ENCODE peak calls at places on chromosomes 4 and X, in eight cellular contexts. B is uterus, Q is body of pancreas, K is psoas muscle, L is fibroblast of pulmonary artery, S is AG10803, G is epithelial cell of proximal tubule, I is choroid plexus epithelial cell. V is an unnamed sample.

GRCh38 chr4:10102193-10102980 is 14.2 kb downstream of the WDR1 start:
- DNase-seq in L (no peak), G (no peak), S (no peak), I (peak), K (no peak), Q (no peak), B (no peak), V (peak)

GRCh38 chr4:148445071-148445902 is 3.1 kb upstream of the NR3C2 start:
- DNase-seq in I (no peak), K (peak), G (no peak), L (no peak), S (no peak), Q (peak), B (peak), V (peak)

GRCh38 chr4:7817877-7818675 is 121.6 kb downstream of the AFAP1 start:
- DNase-seq in S (no peak), G (no peak), Q (peak), K (no peak), B (no peak), L (peak), I (no peak), V (no peak)

GRCh38 chr4:16597829-16598228 is 300.6 kb downstream of the LDB2 start:
- DNase-seq in L (peak), B (no peak), G (no peak), Q (no peak), K (no peak), S (peak), I (peak), V (no peak)

GRCh38 chr4:35835893-35836292 is 408.4 kb downstream of the ARAP2 start:
- DNase-seq in K (no peak), I (no peak), B (no peak), Q (no peak), S (no peak), L (no peak), G (no peak), V (no peak)

GRCh38 chr4:6634746-6635145 is 5.7 kb upstream of the MRFAP1 start:
- DNase-seq in S (no peak), I (no peak), G (no peak), B (no peak), L (no peak), K (no peak), Q (no peak), V (no peak)

GRCh38 chr4:53196872-53197759 is 168.7 kb downstream of the SCFD2 start:
- DNase-seq in G (peak), S (peak), I (peak), K (no peak), L (peak), Q (no peak), B (no peak), V (no peak)

GRCh38 chrX:112687189-112687691 is 7.5 kb upstream of the LHFPL1 start:
- DNase-seq in L (peak), B (no peak), K (no peak), I (peak), G (no peak), Q (no peak), S (peak), V (no peak)

GRCh38 chr4:15805583-15806517 is 27.7 kb downstream of the CD38 start:
- DNase-seq in S (peak), L (peak), B (no peak), K (no peak), G (peak), I (peak), Q (peak), V (peak)

GRCh38 chrX:84362184-84362838 is 139.9 kb downstream of the HDX start:
- DNase-seq in L (peak), G (no peak), I (peak), S (peak), Q (no peak), K (no peak), B (no peak), V (no peak)

GRCh38 chrX:112677167-112677566 is 2.6 kb downstream of the LHFPL1 start:
- DNase-seq in L (peak), B (no peak), I (no peak), G (no peak), S (peak), K (no peak), Q (no peak), V (no peak)

GRCh38 chr4:109411964-109412363 is 21.7 kb upstream of the SEC24B start:
- DNase-seq in K (peak), S (no peak), G (no peak), B (no peak), I (peak), Q (peak), L (peak), V (no peak)

GRCh38 chr4:44791842-44792241 is 65.5 kb upstream of the GNPDA2 start:
- DNase-seq in S (no peak), G (no peak), K (no peak), B (no peak), I (no peak), Q (no peak), L (no peak), V (no peak)

GRCh38 chrX:8803326-8803725 is 2.1 kb upstream of the FAM9A start:
- DNase-seq in I (no peak), S (no peak), L (no peak), B (no peak), Q (no peak), K (no peak), G (no peak), V (no peak)

GRCh38 chr4:48297447-48297846 is 27.8 kb upstream of the TEC start:
- DNase-seq in G (no peak), S (no peak), Q (no peak), L (no peak), K (no peak), B (no peak), I (peak), V (no peak)

GRCh38 chr4:139691-140090 is 15.4 kb downstream of the ZNF718 start:
- DNase-seq in L (no peak), S (no peak), I (no peak), K (no peak), Q (no peak), B (no peak), G (no peak), V (no peak)
- TF ChIP-seq CTCF in L (no peak), S (no peak), I (no peak), K (no peak), Q (no peak), B (no peak), G (no peak), V (no peak)

DNA sequence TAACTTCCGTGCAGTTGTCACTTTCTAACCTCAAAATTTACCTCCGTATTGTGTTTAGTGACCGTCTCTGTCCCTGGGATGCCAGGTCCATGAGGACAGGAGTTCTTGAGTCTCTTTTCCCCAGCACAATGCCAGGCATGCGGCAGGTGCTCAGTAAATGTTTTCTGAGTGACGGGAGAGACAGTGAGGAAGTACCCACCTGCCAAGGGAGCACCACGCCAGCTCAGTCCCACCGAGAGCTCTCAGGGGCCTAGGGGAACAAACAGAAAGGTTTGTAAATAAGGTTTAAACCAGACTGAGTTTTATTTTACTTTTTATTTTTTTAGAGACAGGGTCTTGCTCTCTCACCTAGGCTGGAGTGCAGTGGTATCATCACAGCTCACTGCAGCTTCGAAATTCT is 81.5 kb upstream of the NKX1-1 start:
- DNase-seq in K (no peak), I (no peak), B (no peak), L (no peak), S (no peak), G (no peak), Q (no peak), V (no peak)
- H3K4me3 ChIP-seq in K (no peak), I (no peak), B (no peak), L (no peak), S (no peak), G (no peak), Q (no peak), V (no peak)

DNA sequence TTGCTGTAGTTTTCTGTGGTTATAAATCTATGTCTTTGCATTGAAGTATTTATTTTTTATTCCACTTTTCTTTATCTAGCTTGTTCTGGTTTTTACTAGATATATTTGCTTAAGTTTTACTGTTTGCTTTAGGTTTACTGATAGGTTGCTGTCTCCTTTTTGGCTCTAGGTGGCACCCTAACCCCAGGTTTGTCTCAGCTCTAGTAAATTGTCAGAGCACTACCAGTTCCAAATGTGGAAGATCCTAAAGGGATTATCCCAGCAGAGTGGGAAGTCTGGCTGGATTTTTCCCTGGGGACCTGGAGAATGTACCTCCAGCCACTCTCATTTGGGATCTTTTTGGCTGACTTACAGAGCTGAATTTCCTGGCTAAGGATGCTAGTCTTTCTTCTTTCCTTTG is 106.1 kb downstream of the PBDC1 start:
- DNase-seq in K (no peak), L (peak), Q (peak), G (peak), I (peak), S (peak), B (no peak), V (peak)
- TF ChIP-seq CTCF in K (peak), L (peak), Q (peak), G (peak), I (peak), S (peak), B (peak), V (peak)

GRCh38 chr4:154741131-154741530 is 2.7 kb upstream of the LRAT start:
- DNase-seq in K (no peak), Q (no peak), S (no peak), G (no peak), B (no peak), L (no peak), I (no peak), V (no peak)

GRCh38 chr4:154740462-154740861 is 3.3 kb upstream of the LRAT start:
- DNase-seq in S (no peak), Q (no peak), I (no peak), G (no peak), B (no peak), L (no peak), K (no peak), V (no peak)

GRCh38 chr4:154743683-154744340 is at the start of gene LRAT:
- DNase-seq in K (peak), B (no peak), G (no peak), L (no peak), S (no peak), Q (peak), I (no peak), V (peak)

GRCh38 chr4:154744341-154744948 is 645 bp downstream of the LRAT start:
- DNase-seq in G (no peak), K (no peak), Q (peak), I (no peak), L (no peak), B (no peak), S (no peak), V (no peak)

GRCh38 chr4:154741877-154742851 is 1.6 kb upstream of the LRAT start:
- DNase-seq in G (no peak), Q (peak), K (no peak), L (peak), B (no peak), I (no peak), S (no peak), V (no peak)
- H3K4me3 ChIP-seq in G (peak), Q (no peak), K (peak), L (peak), B (no peak), I (no peak), S (no peak), V (no peak)

GRCh38 chr4:151711680-151712079 is 49.1 kb downstream of the GATB start:
- DNase-seq in B (no peak), I (no peak), L (no peak), Q (no peak), G (no peak), K (no peak), S (no peak), V (no peak)
- TF ChIP-seq CTCF in B (no peak), I (no peak), L (no peak), Q (no peak), G (no peak), K (no peak), S (no peak), V (no peak)

DNA sequence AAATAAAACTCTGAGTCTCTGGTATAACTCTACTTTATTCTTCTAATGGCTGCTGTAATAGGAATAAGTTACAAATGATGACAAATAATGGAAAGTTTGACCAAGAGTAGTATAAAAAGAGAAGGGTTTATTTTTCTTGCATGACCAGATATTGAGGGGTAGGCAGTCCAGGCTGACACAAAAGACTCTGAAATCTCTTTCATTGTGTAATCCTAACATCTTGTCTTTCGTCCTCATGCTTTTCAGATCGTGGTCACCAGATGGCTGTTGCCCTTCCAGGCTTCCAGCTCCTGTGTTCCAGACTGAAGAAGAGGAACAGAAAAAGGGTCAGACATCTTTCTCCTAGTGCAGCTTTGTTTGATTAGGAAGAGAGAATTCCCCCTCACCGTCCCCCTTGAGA is 176.9 kb upstream of the GK2 start:
- DNase-seq in Q (no peak), I (no peak), B (no peak), G (no peak), L (no peak), K (no peak), S (no peak), V (no peak)
- H3K4me3 ChIP-seq in Q (no peak), I (no peak), B (no peak), G (no peak), L (no peak), K (no peak), S (no peak), V (no peak)

DNA sequence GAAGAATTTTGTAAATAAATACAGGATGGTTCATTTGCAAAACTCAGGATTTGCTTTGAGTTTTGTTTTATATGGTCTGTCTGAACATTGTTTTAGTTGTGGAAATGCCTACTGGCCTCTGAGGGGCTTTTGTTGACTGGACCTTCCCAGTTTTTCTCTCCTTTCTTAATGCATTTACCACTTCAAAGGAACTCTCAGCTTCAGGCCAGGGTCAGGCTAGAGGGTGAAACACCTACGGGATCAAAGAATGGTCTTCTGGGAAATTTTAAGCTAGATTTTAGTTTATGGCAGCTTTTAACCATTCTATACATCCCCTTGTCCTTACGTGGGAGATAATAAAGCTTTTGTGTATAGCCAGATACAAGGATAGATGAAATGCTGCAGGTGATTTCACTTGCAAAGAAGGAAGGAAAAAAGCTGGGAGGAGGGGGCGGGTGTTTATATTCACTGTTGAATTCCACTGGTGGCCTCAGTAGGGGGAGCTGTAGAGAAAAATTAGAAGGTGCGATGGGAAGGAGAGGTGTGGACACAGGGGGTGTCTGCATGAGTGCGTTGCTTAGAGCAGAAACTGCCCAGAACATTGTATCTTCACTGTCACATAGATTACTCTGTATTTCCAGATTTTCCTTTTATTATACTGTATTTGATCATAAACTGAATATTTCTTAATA is 151.8 kb downstream of the TSPAN5 start:
- DNase-seq in G (no peak), B (no peak), K (no peak), L (no peak), S (no peak), Q (peak), I (peak), V (peak)
- TF ChIP-seq CTCF in G (peak), B (no peak), K (no peak), L (peak), S (no peak), Q (no peak), I (peak), V (peak)